ENCODE peak calls at places on chromosomes 6 and 20, in ten cellular contexts. P is fibroblast of lung; U is stimulated activated naive CD8-positive, alpha-beta T cell treated with anti-CD3 and anti-CD28 coated beads, Interleukin-15, Interleukin-2, amounts not matched to agents 100 U/mL and 50 U/mL, for 24 hours; E is effector memory CD4-positive, alpha-beta T cell; X is left lung; B is stimulated activated naive B cell treated with anti-CD40 and anti-IgM and Interleukin-4, amounts not matched to agents 10 μg/mL and 1 μg/mL and 100 μg/mL, for 72 hours; H is left ventricle myocardium inferior; K is GM12865; L is NCI-H524; Y is brain microvascular endothelial cell. N is an unnamed sample.

GRCh38 chr20:49345538-49345937 is 67.7 kb upstream of the ZNFX1 start:
- DNase-seq in P (peak), U (no peak), E (no peak), X (no peak), B (no peak), H (peak), K (no peak), L (peak), Y (peak), N (no peak)

GRCh38 chr6:312704-313485 is 20.6 kb downstream of the DUSP22 start:
- DNase-seq in P (no peak), U (no peak), E (no peak), X (no peak), B (no peak), H (no peak), K (no peak), L (no peak), Y (no peak), N (no peak)

GRCh38 chr20:3407426-3408250 is at the start of gene DNAAF9:
- DNase-seq in P (peak), U (peak), E (peak), X (peak), B (peak), H (peak), K (peak), L (peak), Y (peak), N (peak)

GRCh38 chr6:110999634-111000270 is 17.9 kb downstream of the RPF2 start:
- DNase-seq in P (peak), U (no peak), E (no peak), X (no peak), B (no peak), H (no peak), K (peak), L (no peak), Y (no peak), N (no peak)

GRCh38 chr20:47320990-47321805 is 35.3 kb downstream of the ZMYND8 start:
- DNase-seq in P (no peak), U (no peak), E (no peak), X (no peak), B (no peak), H (no peak), K (no peak), L (no peak), Y (no peak), N (no peak)

GRCh38 chr6:110232456-110232855 is 52.2 kb downstream of the CDC40 start:
- DNase-seq in P (peak), U (no peak), E (no peak), X (no peak), B (no peak), H (no peak), K (no peak), L (no peak), Y (no peak), N (no peak)

GRCh38 chr6:164897523-164898094 is 411.8 kb downstream of the C6orf118 start:
- DNase-seq in P (no peak), U (no peak), E (no peak), X (no peak), B (no peak), H (no peak), K (no peak), L (no peak), Y (no peak), N (no peak)

GRCh38 chr20:8292793-8293192 is 160.7 kb downstream of the PLCB1 start:
- DNase-seq in P (no peak), U (no peak), E (no peak), X (no peak), B (no peak), H (no peak), K (no peak), L (no peak), Y (no peak), N (no peak)

GRCh38 chr20:34525709-34526416 is 9.6 kb downstream of the DYNLRB1 start:
- DNase-seq in P (peak), U (no peak), E (no peak), X (peak), B (no peak), H (peak), K (no peak), L (no peak), Y (peak), N (peak)

N was measured in 8988T.